ENCODE peak calls at places on chromosome 11, in seven cellular contexts. U, O, P, W, V, E and Q are unnamed samples.

GRCh38 chr11:79006854-79007253 is 432.2 kb upstream of the NARS2 start:
- DNase-seq in U (no peak), O (no peak), V (no peak), E (no peak), P (no peak), W (no peak), Q (no peak)

GRCh38 chr11:35483131-35483800 is 42.1 kb downstream of the PAMR1 start:
- DNase-seq in O (no peak), E (no peak), V (no peak), U (no peak), P (peak), W (no peak), Q (no peak)

GRCh38 chr11:62472063-62472884 is 53.4 kb downstream of the SCGB1A1 start:
- DNase-seq in U (no peak), V (peak), E (no peak), O (no peak), W (no peak), P (peak), Q (no peak)

GRCh38 chr11:2380807-2381350 is 3.8 kb downstream of the CD81 start:
- DNase-seq in O (peak), E (no peak), P (peak), W (no peak), U (no peak), V (no peak), Q (peak)

GRCh38 chr11:72354356-72355115 is 79.8 kb downstream of the CLPB start:
- DNase-seq in E (no peak), W (no peak), P (peak), V (peak), U (no peak), O (no peak), Q (no peak)

GRCh38 chr11:95337175-95337957 is 106.4 kb upstream of the SESN3 start:
- DNase-seq in W (peak), P (peak), V (no peak), U (peak), O (peak), E (peak), Q (peak)

GRCh38 chr11:65578667-65579066 is 2.8 kb downstream of the EHBP1L1 start:
- DNase-seq in U (no peak), V (no peak), W (no peak), E (no peak), P (no peak), O (no peak), Q (no peak)

GRCh38 chr11:122747358-122747757 is 90.9 kb upstream of the CRTAM start:
- DNase-seq in O (no peak), E (no peak), P (no peak), V (no peak), U (no peak), W (no peak), Q (no peak)

GRCh38 chr11:1925373-1926155 is 6.1 kb downstream of the TNNT3 start:
- DNase-seq in O (no peak), U (peak), P (no peak), E (no peak), V (no peak), W (no peak), Q (no peak)

GRCh38 chr11:64624869-64625481 is 34.0 kb downstream of the SLC22A12 start:
- DNase-seq in O (no peak), U (no peak), W (no peak), P (no peak), E (no peak), V (no peak), Q (no peak)

GRCh38 chr11:120137187-120137610 is 714 bp downstream of the TRIM29 start:
- DNase-seq in V (no peak), E (no peak), U (peak), W (no peak), O (no peak), P (no peak), Q (peak)

GRCh38 chr11:47438721-47439120 is 10.2 kb downstream of the RAPSN start:
- DNase-seq in E (no peak), O (no peak), V (no peak), W (no peak), U (no peak), P (no peak), Q (no peak)

GRCh38 chr11:37474889-37475288 is 876.9 kb upstream of the RAG2 start:
- DNase-seq in U (no peak), W (no peak), V (no peak), O (no peak), E (no peak), P (no peak), Q (no peak)

GRCh38 chr11:124108158-124108557 is 7.1 kb upstream of the VWA5A start:
- DNase-seq in O (no peak), U (no peak), P (peak), E (peak), W (no peak), V (peak), Q (no peak)

GRCh38 chr11:64391839-64392238 is 32.9 kb downstream of the RPS6KA4 start:
- DNase-seq in W (no peak), V (no peak), O (no peak), U (no peak), E (no peak), P (no peak), Q (no peak)

GRCh38 chr11:96213500-96213899 is 129.5 kb downstream of the MAML2 start:
- DNase-seq in E (no peak), W (no peak), O (no peak), P (peak), V (peak), U (no peak), Q (no peak)

GRCh38 chr11:3609416-3610265 is 32.2 kb downstream of the ART5 start:
- DNase-seq in E (no peak), V (peak), U (no peak), O (no peak), P (peak), W (peak), Q (no peak)

GRCh38 chr11:3162410-3163240 is 2.5 kb downstream of the OSBPL5 start:
- DNase-seq in O (peak), U (peak), E (no peak), W (no peak), P (no peak), V (no peak), Q (no peak)

GRCh38 chr11:29200776-29201574 is 815.9 kb downstream of the KCNA4 start:
- DNase-seq in U (no peak), O (no peak), P (no peak), V (peak), W (no peak), E (peak), Q (no peak)

GRCh38 chr11:82978422-82979099 is 77.0 kb downstream of the DDIAS start:
- DNase-seq in V (peak), W (no peak), P (peak), O (no peak), U (no peak), E (no peak), Q (no peak)

GRCh38 chr11:43278302-43278956 is 33.4 kb upstream of the API5 start:
- DNase-seq in U (no peak), V (peak), O (peak), P (peak), E (peak), W (no peak), Q (no peak)

GRCh38 chr11:110429614-110430266 is at the start of gene FDX1:
- DNase-seq in E (peak), U (peak), O (peak), W (peak), P (peak), V (peak), Q (peak)

GRCh38 chr11:15055620-15056356 is 17.6 kb upstream of the CALCB start:
- DNase-seq in U (no peak), W (no peak), O (no peak), P (no peak), E (no peak), V (no peak), Q (no peak)

GRCh38 chr11:67539588-67539987 is 16.3 kb upstream of the CABP2 start:
- DNase-seq in U (no peak), W (no peak), O (no peak), V (no peak), P (no peak), E (no peak), Q (no peak)

GRCh38 chr11:78649361-78650215 is 74.9 kb upstream of the NARS2 start:
- DNase-seq in W (no peak), O (no peak), V (no peak), U (no peak), E (no peak), P (no peak), Q (no peak)

GRCh38 chr11:43989162-43989961 is 46.9 kb downstream of the C11orf96 start:
- DNase-seq in P (peak), E (no peak), W (peak), O (no peak), V (no peak), U (no peak), Q (no peak)

GRCh38 chr11:117822031-117822521 is 2.5 kb downstream of the FXYD2 start:
- DNase-seq in V (peak), U (peak), W (peak), P (no peak), E (no peak), O (peak), Q (peak)

GRCh38 chr11:27902981-27903624 is 202.8 kb upstream of the BDNF start:
- DNase-seq in U (no peak), P (peak), W (no peak), E (no peak), O (no peak), V (peak), Q (no peak)

GRCh38 chr11:70082829-70083228 is 4.7 kb downstream of the ANO1 start:
- DNase-seq in O (no peak), P (no peak), W (no peak), E (no peak), U (no peak), V (peak), Q (no peak)

GRCh38 chr11:78313181-78313788 is 104.3 kb downstream of the GAB2 start:
- DNase-seq in O (peak), P (peak), W (no peak), U (no peak), E (no peak), V (peak), Q (no peak)

GRCh38 chr11:27456140-27456801 is 16.3 kb downstream of the LGR4 start:
- DNase-seq in V (peak), P (peak), U (no peak), W (no peak), O (no peak), E (no peak), Q (no peak)

GRCh38 chr11:1303973-1304372 is 5.5 kb downstream of the TOLLIP start:
- DNase-seq in P (no peak), W (no peak), O (no peak), U (peak), E (no peak), V (no peak), Q (peak)

GRCh38 chr11:64238076-64238475 is 2.8 kb upstream of the FKBP2 start:
- DNase-seq in U (no peak), E (no peak), V (no peak), P (no peak), W (no peak), O (no peak), Q (no peak)

GRCh38 chr11:10211470-10211869 is 82.5 kb downstream of the SBF2 start:
- DNase-seq in W (no peak), P (no peak), V (no peak), E (no peak), U (no peak), O (no peak), Q (no peak)

GRCh38 chr11:120518356-120518755 is 6.8 kb downstream of the GRIK4 start:
- DNase-seq in W (no peak), O (no peak), P (no peak), V (no peak), E (no peak), U (no peak), Q (no peak)

GRCh38 chr11:130911306-130911705 is 5.0 kb downstream of the SNX19 start:
- DNase-seq in O (no peak), P (no peak), W (no peak), E (no peak), V (no peak), U (no peak), Q (no peak)

GRCh38 chr11:491358-491757 is 15.7 kb downstream of the RNH1 start:
- DNase-seq in E (no peak), O (no peak), U (no peak), V (no peak), P (no peak), W (no peak), Q (no peak)

GRCh38 chr11:12070446-12071267 is 39.7 kb upstream of the MICAL2 start:
- DNase-seq in E (no peak), V (no peak), U (peak), P (no peak), O (no peak), W (no peak), Q (peak)